ENCODE peak calls at places on chromosome 4, in seven cellular contexts. X is WTC11; V is EL; I is substantia nigra; H is frontal cortex; L is AG04450; W is activated T-cell treated with anti-CD3 and anti-CD28 coated beads, Interleukin-2, amount 50 U/mL, for 24 hours. K is an unnamed sample.

GRCh38 chr4:8342651-8343050 is 73.1 kb downstream of the HTRA3 start:
- DNase-seq in W (peak; percentile 15), X (peak; percentile 73), V (no peak), L (no peak), I (no peak), H (no peak), K (peak; percentile 76)

GRCh38 chr4:188439641-188440311 is 300.5 kb downstream of the TRIML1 start:
- DNase-seq in V (no peak), L (no peak), W (no peak), H (no peak), I (peak; percentile 34), X (no peak), K (no peak)

GRCh38 chr4:88792821-88793220 is 95.2 kb upstream of the NAP1L5 start:
- DNase-seq in V (peak; percentile 49), W (no peak), H (no peak), I (no peak), X (no peak), L (no peak), K (no peak)

GRCh38 chr4:108287834-108288413 is 119.2 kb upstream of the LEF1 start:
- DNase-seq in H (no peak), V (no peak), W (no peak), I (no peak), X (no peak), L (no peak), K (no peak)

GRCh38 chr4:39664828-39665731 is 26.4 kb upstream of the SMIM14 start:
- DNase-seq in V (peak; percentile 30), X (no peak), L (peak; percentile 24), I (no peak), W (no peak), H (no peak), K (no peak)

GRCh38 chr4:76640252-76640925 is 205.4 kb downstream of the SHROOM3 start:
- DNase-seq in W (no peak), I (no peak), H (no peak), V (no peak), X (peak; percentile 14), L (no peak), K (no peak)

GRCh38 chr4:14726441-14727405 is 275.6 kb upstream of the CPEB2 start:
- DNase-seq in V (peak; percentile 78), L (no peak), H (no peak), W (no peak), I (no peak), X (no peak), K (no peak)

GRCh38 chr4:74473155-74473811 is 28.3 kb downstream of the AREG start:
- DNase-seq in I (no peak), H (no peak), V (peak; percentile 90), X (no peak), L (peak; percentile 63), W (no peak), K (no peak)

GRCh38 chr4:151389316-151389715 is 19.7 kb upstream of the FHIP1A start:
- DNase-seq in I (no peak), X (no peak), W (no peak), L (no peak), H (no peak), V (peak; percentile 15), K (no peak)

GRCh38 chr4:67343162-67343561 is 202.1 kb downstream of the CENPC start:
- DNase-seq in L (no peak), V (no peak), I (no peak), W (no peak), X (no peak), H (no peak), K (no peak)

GRCh38 chr4:96455045-96455720 is 615.3 kb downstream of the PDHA2 start:
- DNase-seq in H (no peak), V (no peak), L (no peak), W (no peak), X (no peak), I (no peak), K (no peak)

GRCh38 chr4:38832624-38833528 is 23.7 kb downstream of the TLR6 start:
- DNase-seq in W (no peak), V (no peak), I (no peak), L (no peak), X (peak; percentile 17), H (no peak), K (no peak)

GRCh38 chr4:7027913-7028312 is 15.3 kb upstream of the TADA2B start:
- DNase-seq in X (no peak), W (no peak), V (no peak), H (no peak), L (no peak), I (no peak), K (no peak)

GRCh38 chr4:40908297-40908696 is 158.5 kb downstream of the NSUN7 start:
- DNase-seq in H (no peak), V (no peak), L (no peak), X (peak; percentile 21), W (no peak), I (no peak), K (peak; percentile 72)

GRCh38 chr4:170229021-170229420 is 139.3 kb upstream of the AADAT start:
- DNase-seq in V (no peak), I (no peak), X (no peak), W (no peak), L (no peak), H (no peak), K (no peak)

GRCh38 chr4:105145059-105145912 is 1.4 kb upstream of the TET2 start:
- DNase-seq in W (no peak), L (no peak), I (no peak), H (no peak), V (no peak), X (no peak), K (no peak)

GRCh38 chr4:41597494-41597893 is 59.5 kb downstream of the LIMCH1 start:
- DNase-seq in L (no peak), I (no peak), X (no peak), H (no peak), V (no peak), W (no peak), K (no peak)

GRCh38 chr4:114087596-114088230 is 108.3 kb upstream of the ARSJ start:
- DNase-seq in W (no peak), X (no peak), L (peak; percentile 55), H (no peak), V (peak; percentile 90), I (no peak), K (no peak)

GRCh38 chr4:4480685-4481393 is 61.0 kb downstream of the STX18 start:
- DNase-seq in V (no peak), L (no peak), H (peak; percentile 36), I (peak; percentile 72), X (no peak), W (no peak), K (peak; percentile 26)

GRCh38 chr4:121789960-121790829 is 10.9 kb upstream of the EXOSC9 start:
- DNase-seq in I (no peak), W (no peak), X (no peak), H (no peak), V (peak; percentile 81), L (peak; percentile 24), K (no peak)

GRCh38 chr4:83217721-83218522 is 66.7 kb downstream of the COQ2 start:
- DNase-seq in W (peak; percentile 41), I (no peak), V (peak; percentile 12), L (no peak), H (no peak), X (no peak), K (no peak)

GRCh38 chr4:150006197-150006596 is 72.0 kb upstream of the DCLK2 start:
- DNase-seq in X (no peak), W (no peak), L (peak; percentile 24), I (no peak), H (no peak), V (peak; percentile 21), K (no peak)

GRCh38 chr4:114005569-114006442 is 26.4 kb upstream of the ARSJ start:
- DNase-seq in X (no peak), I (no peak), W (no peak), H (no peak), L (peak; percentile 30), V (peak; percentile 62), K (no peak)

GRCh38 chr4:177064116-177064515 is 245.6 kb upstream of the NEIL3 start:
- DNase-seq in V (no peak), I (no peak), X (no peak), L (no peak), H (no peak), W (no peak), K (no peak)

GRCh38 chr4:56907009-56907408 is 691 bp upstream of the REST start:
- DNase-seq in I (no peak), W (no peak), X (peak; percentile 35), L (no peak), V (no peak), H (no peak), K (no peak)

GRCh38 chr4:134027931-134028330 is 173.7 kb downstream of the PABPC4L start:
- DNase-seq in X (no peak), V (peak; percentile 74), I (no peak), H (no peak), L (peak; percentile 13), W (no peak), K (no peak)

GRCh38 chr4:155304375-155304774 is 72.4 kb downstream of the MAP9 start:
- DNase-seq in H (no peak), W (no peak), V (no peak), L (no peak), I (no peak), X (no peak), K (no peak)

GRCh38 chr4:96134806-96135205 is 294.9 kb downstream of the PDHA2 start:
- DNase-seq in V (no peak), I (no peak), H (no peak), W (no peak), X (no peak), L (no peak), K (no peak)

GRCh38 chr4:41294445-41295062 is 37.8 kb downstream of the UCHL1 start:
- DNase-seq in W (no peak), X (no peak), I (no peak), H (no peak), V (no peak), L (no peak), K (peak; percentile 22)

GRCh38 chr4:2671267-2671895 is 84.8 kb downstream of the TNIP2 start:
- DNase-seq in I (no peak), W (no peak), H (no peak), X (no peak), V (no peak), L (no peak), K (peak; percentile 75)

GRCh38 chr4:189497996-189498395 is 442.7 kb upstream of the FRG1 start:
- DNase-seq in H (no peak), W (no peak), L (no peak), X (no peak), V (no peak), I (no peak), K (no peak)

GRCh38 chr4:3863841-3864734 is 97.9 kb downstream of the ADRA2C start:
- DNase-seq in H (no peak), V (no peak), I (no peak), X (peak; percentile 16), L (no peak), W (no peak), K (no peak)

GRCh38 chr4:125317526-125317880 is 2.7 kb downstream of the FAT4 start:
- DNase-seq in I (no peak), W (peak; percentile 27), L (no peak), X (peak; percentile 68), H (no peak), V (peak; percentile 72), K (peak; percentile 78)

GRCh38 chr4:108213308-108213707 is 44.6 kb upstream of the LEF1 start:
- DNase-seq in L (no peak), I (no peak), W (no peak), X (no peak), H (no peak), V (no peak), K (no peak)

K was measured in ELF-1.